ENCODE peak calls at places on chromosomes 13 and 19, in four cellular contexts. D is mucosa of descending colon, S is GOT3, L is activated gamma-delta T cell. P is an unnamed sample.

GRCh38 chr13:27252467-27252866 is 1.1 kb downstream of the RPL21 start:
- DNase-seq in D (no peak), S (no peak), L (no peak), P (no peak)

GRCh38 chr19:35708391-35708790 is 4.0 kb downstream of the ZBTB32 start:
- DNase-seq in D (no peak), S (no peak), L (no peak), P (no peak)

GRCh38 chr19:3580156-3580955 is 4.9 kb upstream of the GIPC3 start:
- DNase-seq in D (no peak), S (no peak), L (no peak), P (peak)

GRCh38 chr19:38019427-38019724 is 112.4 kb downstream of the SIPA1L3 start:
- DNase-seq in D (no peak), S (no peak), L (no peak), P (no peak)

GRCh38 chr19:52171321-52172169 is at the start of gene ZNF836:
- DNase-seq in D (peak), S (peak), L (peak), P (peak)

GRCh38 chr19:57888494-57889231 is at the start of gene ZNF814:
- DNase-seq in D (peak), S (no peak), L (peak), P (peak)

GRCh38 chr19:37218592-37218935 is 550 bp downstream of the ZNF383 start:
- DNase-seq in D (no peak), S (no peak), L (no peak), P (peak)

GRCh38 chr13:76711515-76712182 is 174.6 kb downstream of the KCTD12 start:
- DNase-seq in D (no peak), S (no peak), L (no peak), P (peak)

GRCh38 chr13:51435002-51435578 is 17.7 kb downstream of the INTS6 start:
- DNase-seq in D (no peak), S (no peak), L (no peak), P (peak)

P was measured in astrocyte of the spinal cord.